ENCODE peak calls at places on chromosomes 16 and 17, in ten cellular contexts. S is activated naive CD4-positive, alpha-beta T cell; V is bronchial epithelial cell; O is cardiac muscle cell; R is hypothalamus; D is T-helper 1 cell; G is NCI-H2171 treated with DMSO at 0.1 percent for 48 hours; U is renal cortical epithelial cell; J is mesothelial cell of epicardium; H is type B pancreatic cell. P is an unnamed sample.

GRCh38 chr16:10883004-10883403 is 6.0 kb downstream of the CIITA start:
- DNase-seq in H (no peak), S (no peak), V (no peak), O (no peak), D (no peak), R (no peak), J (no peak), G (no peak), U (peak), P (no peak)

GRCh38 chr17:34645636-34646035 is 66.3 kb downstream of the TMEM132E start:
- DNase-seq in V (no peak), O (peak), D (no peak), U (no peak), S (no peak), J (peak), G (peak), R (no peak), H (no peak), P (no peak)

GRCh38 chr16:84091460-84091859 is 25.3 kb downstream of the MBTPS1 start:
- DNase-seq in G (peak), R (no peak), U (no peak), O (no peak), J (no peak), V (no peak), S (no peak), H (peak), D (no peak), P (no peak)

GRCh38 chr16:67883872-67884261 is 818 bp upstream of the NRN1L start:
- DNase-seq in O (peak), J (peak), R (peak), D (peak), G (peak), H (peak), S (peak), V (no peak), U (peak), P (peak)

GRCh38 chr17:32699247-32699646 is 177.7 kb downstream of the MYO1D start:
- DNase-seq in O (no peak), H (no peak), S (no peak), V (no peak), U (no peak), R (no peak), D (no peak), J (no peak), G (no peak), P (no peak)

GRCh38 chr16:86751081-86752030 is 173.0 kb downstream of the FOXL1 start:
- DNase-seq in G (peak), J (no peak), O (peak), H (no peak), D (no peak), S (no peak), V (peak), U (peak), R (no peak), P (no peak)

GRCh38 chr17:45575126-45575885 is 84.8 kb upstream of the PLEKHM1 start:
- DNase-seq in S (no peak), O (no peak), G (no peak), D (no peak), R (no peak), V (no peak), J (no peak), H (no peak), U (no peak), P (no peak)

GRCh38 chr17:17606416-17607000 is 15.0 kb upstream of the PEMT start:
- DNase-seq in D (no peak), V (no peak), G (peak), J (no peak), U (no peak), O (no peak), H (no peak), S (no peak), R (no peak), P (no peak)

GRCh38 chr16:1108299-1109252 is 12.5 kb upstream of the C1QTNF8 start:
- DNase-seq in J (no peak), D (no peak), R (peak), S (no peak), G (peak), V (no peak), H (no peak), O (peak), U (peak), P (no peak)

GRCh38 chr17:73643846-73644144 is 450 bp downstream of the SDK2 start:
- DNase-seq in D (no peak), U (no peak), G (no peak), V (no peak), O (no peak), J (no peak), H (no peak), S (no peak), R (no peak), P (no peak)

GRCh38 chr17:14372905-14373559 is 72.2 kb downstream of the HS3ST3B1 start:
- DNase-seq in S (no peak), U (no peak), H (no peak), G (no peak), D (no peak), J (no peak), O (no peak), R (no peak), V (no peak), P (no peak)

GRCh38 chr17:57724038-57724728 is 20.9 kb downstream of the CCDC182 start:
- DNase-seq in R (no peak), J (no peak), V (no peak), H (no peak), U (peak), O (no peak), S (no peak), G (no peak), D (no peak), P (peak)

GRCh38 chr17:1713878-1714487 is 3.8 kb upstream of the TLCD2 start:
- DNase-seq in R (no peak), U (peak), G (peak), V (peak), O (peak), J (no peak), D (no peak), S (no peak), H (no peak), P (no peak)

GRCh38 chr17:9028171-9028570 is 6.9 kb downstream of the NTN1 start:
- DNase-seq in D (no peak), S (no peak), H (peak), V (no peak), O (no peak), U (no peak), G (no peak), R (no peak), J (no peak), P (no peak)

GRCh38 chr16:9154576-9155410 is 63.3 kb downstream of the HAPSTR1 start:
- DNase-seq in H (no peak), S (no peak), G (no peak), V (no peak), U (no peak), J (no peak), D (no peak), R (no peak), O (no peak), P (no peak)

GRCh38 chr17:19386276-19386863 is 620 bp downstream of the MFAP4 start:
- DNase-seq in J (no peak), S (no peak), U (peak), O (peak), R (no peak), D (no peak), H (no peak), G (peak), V (peak), P (no peak)

GRCh38 chr17:17555151-17555550 is 36.4 kb downstream of the PEMT start:
- DNase-seq in G (no peak), S (no peak), D (no peak), H (no peak), J (no peak), V (no peak), R (no peak), U (no peak), O (no peak), P (no peak)

GRCh38 chr16:49311823-49312222 is 30.2 kb upstream of the CBLN1 start:
- DNase-seq in J (no peak), G (no peak), U (no peak), R (no peak), H (no peak), S (no peak), D (no peak), V (no peak), O (no peak), P (no peak)

GRCh38 chr17:81996757-81997441 is 19.5 kb downstream of the ASPSCR1 start:
- DNase-seq in S (no peak), R (no peak), V (no peak), H (no peak), U (no peak), D (no peak), G (no peak), J (no peak), O (no peak), P (no peak)

GRCh38 chr17:7315570-7316243 is 547 bp upstream of the GPS2 start:
- DNase-seq in U (no peak), S (no peak), J (no peak), V (no peak), O (no peak), R (no peak), D (no peak), G (no peak), H (no peak), P (no peak)